ENCODE peak calls at places on chromosome 10, in nine cellular contexts. D is NCI-H460; U is stimulated activated CD4-positive, alpha-beta T cell treated with anti-CD3 and anti-CD28 coated beads, Interleukin-12 subunit alpha, Interleukin-12 subunit beta, amount 100 ng/mL, for 4 hours; H is NCI-H187; C is mammary epithelial cell; R is left cardiac atrium; V is thoracic aorta; J is DMS53; Z is GM03348. O is an unnamed sample.

GRCh38 chr10:75588031-75588430 is 156.6 kb downstream of the LRMDA start:
- DNase-seq in D (no peak), U (no peak), H (no peak), C (no peak), R (no peak), V (no peak), J (no peak), Z (no peak), O (no peak)

GRCh38 chr10:121949052-121949451 is 21.2 kb upstream of the ATE1 start:
- DNase-seq in D (no peak), U (no peak), H (no peak), C (no peak), R (no peak), V (no peak), J (no peak), Z (no peak), O (no peak)

GRCh38 chr10:28983799-28984198 is 305.1 kb upstream of the LYZL1 start:
- DNase-seq in D (no peak), U (no peak), H (no peak), C (no peak), R (no peak), V (no peak), J (no peak), Z (no peak), O (no peak)

GRCh38 chr10:86963341-86963919 is 4.9 kb upstream of the ADIRF start:
- DNase-seq in D (no peak), U (no peak), H (no peak), C (no peak), R (no peak), V (no peak), J (no peak), Z (no peak), O (no peak)

GRCh38 chr10:119341236-119342016 is 134.1 kb downstream of the GRK5 start:
- DNase-seq in D (no peak), U (peak), H (no peak), C (peak), R (peak), V (no peak), J (peak), Z (peak), O (no peak)

GRCh38 chr10:3932597-3933380 is 147.8 kb upstream of the KLF6 start:
- DNase-seq in D (no peak), U (no peak), H (no peak), C (no peak), R (no peak), V (no peak), J (no peak), Z (no peak), O (no peak)

GRCh38 chr10:49371967-49372366 is 23.9 kb downstream of the DRGX start:
- DNase-seq in D (no peak), U (no peak), H (no peak), C (no peak), R (no peak), V (no peak), J (no peak), Z (no peak), O (no peak)

GRCh38 chr10:125020871-125021270 is 78.9 kb downstream of the ZRANB1 start:
- DNase-seq in D (no peak), U (no peak), H (no peak), C (no peak), R (no peak), V (no peak), J (no peak), Z (no peak), O (no peak)

GRCh38 chr10:86252573-86252972 is 114.0 kb downstream of the GRID1 start:
- DNase-seq in D (no peak), U (no peak), H (no peak), C (no peak), R (no peak), V (no peak), J (no peak), Z (no peak), O (no peak)

GRCh38 chr10:67884842-67885680 is 605 bp downstream of the SIRT1 start:
- DNase-seq in D (peak), U (peak), H (no peak), C (peak), R (peak), V (peak), J (peak), Z (peak), O (no peak)

GRCh38 chr10:122276611-122277205 is 5.6 kb downstream of the BTBD16 start:
- DNase-seq in D (no peak), U (no peak), H (no peak), C (no peak), R (no peak), V (no peak), J (peak), Z (peak), O (no peak)

GRCh38 chr10:103254538-103255325 is 9.0 kb downstream of the RPEL1 start:
- DNase-seq in D (no peak), U (no peak), H (no peak), C (peak), R (no peak), V (no peak), J (no peak), Z (peak), O (no peak)

GRCh38 chr10:21053953-21054352 is 156.8 kb upstream of the NEBL start:
- DNase-seq in D (no peak), U (no peak), H (no peak), C (no peak), R (no peak), V (no peak), J (no peak), Z (no peak), O (no peak)